ENCODE peak calls at places on chromosomes 12 and 14, in six cellular contexts. T is lower lobe of right lung; K is naive thymus-derived CD4-positive, alpha-beta T cell; Z is fibroblast of lung; C is CD4-positive, alpha-beta memory T cell; O is CD4-positive, CD25-positive, alpha-beta regulatory T cell. W is an unnamed sample. For H3K9me3, the result is how much of the 10 kb centered on the place peaks cover.

GRCh38 chr14:97217094-97217885 is 420.1 kb downstream of the VRK1 start:
- DNase-seq in T (no peak), K (no peak), Z (no peak), C (no peak), O (no peak), W (no peak)

GRCh38 chr14:22865424-22866215 is 5.9 kb upstream of the LRP10 start:
- DNase-seq in T (peak), K (no peak), Z (no peak), C (no peak), O (no peak), W (no peak)

GRCh38 chr12:23648546-23648945 is 300.9 kb downstream of the SOX5 start:
- DNase-seq in T (no peak), K (no peak), Z (no peak), C (no peak), O (no peak), W (no peak)

GRCh38 chr12:96093543-96094196 is 58.3 kb upstream of the LTA4H start:
- DNase-seq in T (no peak), K (no peak), Z (no peak), C (no peak), O (no peak), W (no peak)

GRCh38 chr12:62250671-62251608 is 9.3 kb upstream of the USP15 start:
- DNase-seq in T (no peak), K (peak), Z (peak), C (no peak), O (no peak), W (no peak)

GRCh38 chr12:130157998-130158774 is 4.1 kb upstream of the FZD10 start:
- DNase-seq in T (no peak), K (no peak), Z (no peak), C (no peak), O (no peak), W (no peak)

GRCh38 chr14:63229330-63230059 is 25.3 kb downstream of the RHOJ start:
- DNase-seq in T (no peak), K (no peak), Z (no peak), C (no peak), O (no peak), W (no peak)

GRCh38 chr12:45732250-45732649 is 2.7 kb downstream of the ARID2 start:
- DNase-seq in T (no peak), K (peak), Z (peak), C (peak), O (no peak), W (no peak)

GRCh38 chr14:63857467-63858030 is 4.7 kb downstream of the SYNE2 start:
- DNase-seq in T (no peak), K (no peak), Z (no peak), C (peak), O (peak), W (no peak)

GRCh38 chr14:55074662-55075061 is 23.2 kb downstream of the MAPK1IP1L start:
- DNase-seq in T (no peak), K (no peak), Z (peak), C (no peak), O (no peak), W (no peak)

DNA sequence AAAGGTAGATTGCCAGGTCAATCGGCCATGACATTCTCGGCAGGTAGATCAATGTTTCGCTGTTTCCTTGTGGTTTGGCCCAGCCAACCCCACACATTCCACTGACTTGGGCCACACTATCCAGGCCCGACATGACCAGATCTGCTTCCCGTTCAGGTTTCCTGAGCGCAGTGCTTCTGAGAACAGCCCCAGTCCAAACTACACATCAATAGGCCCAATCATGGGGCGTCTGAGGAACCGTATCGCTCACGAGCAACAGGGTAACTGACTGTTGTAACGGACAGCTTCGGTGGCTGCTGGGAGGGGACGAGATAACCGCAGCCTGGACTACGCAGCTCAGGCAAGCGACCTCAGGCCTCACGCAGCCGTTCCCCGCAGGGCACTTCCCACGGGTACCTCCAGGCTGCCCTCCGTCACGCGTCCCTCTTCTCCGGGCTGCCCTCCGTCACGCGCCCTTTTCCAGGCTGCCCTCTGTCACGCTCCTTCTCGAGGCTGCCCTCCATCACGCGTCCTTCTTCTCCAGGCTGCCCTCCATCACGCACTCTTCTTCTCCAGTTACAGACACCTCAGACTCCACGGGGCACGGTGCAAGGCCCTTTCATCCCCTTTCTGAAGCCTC is 14.7 kb downstream of the ZNF605 start:
- DNase-seq in T (no peak), K (no peak), Z (no peak), C (no peak), O (no peak), W (no peak)
- H3K9me3 ChIP-seq in T (half or more), K (half or more), Z (under half), C (under half), O (half or more), W (under half)

DNA sequence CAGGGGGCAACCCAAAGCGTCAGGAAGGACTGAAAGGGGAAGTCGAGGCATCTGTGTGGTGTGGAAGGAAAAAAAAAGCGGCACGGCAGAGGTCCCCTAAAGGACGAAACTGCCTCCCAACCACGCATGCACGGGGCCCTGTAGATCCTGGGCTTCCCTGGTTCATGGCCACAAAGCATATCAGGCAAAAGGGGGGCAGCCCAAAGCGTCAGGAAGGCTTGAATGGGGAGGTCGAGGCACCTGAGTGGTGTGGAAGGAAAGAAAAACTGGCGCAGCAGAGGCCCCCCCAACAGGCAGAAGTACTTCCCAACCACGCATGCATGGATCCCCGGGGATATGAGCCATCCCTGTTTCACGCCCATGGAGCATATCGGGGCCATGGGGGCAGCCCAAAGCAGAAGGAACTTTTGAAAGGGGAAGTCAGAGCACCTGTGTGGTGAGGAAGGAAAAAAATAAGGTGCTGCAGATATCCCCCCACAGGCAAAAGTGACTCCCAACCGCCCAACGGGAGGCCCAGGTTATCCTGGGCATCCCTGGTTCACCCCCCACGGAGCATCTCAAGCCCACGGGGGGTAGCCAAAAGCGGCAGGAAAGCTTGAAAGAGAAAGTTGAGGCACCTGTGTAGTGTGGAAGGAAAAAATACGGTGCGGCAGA is 581.2 kb downstream of the ALG10 start:
- DNase-seq in T (no peak), K (no peak), Z (no peak), C (no peak), O (no peak), W (no peak)
- H3K9me3 ChIP-seq in T (under half), K (half or more), Z (under half), C (under half), O (half or more), W (under half)

GRCh38 chr12:131266591-131267467 is 313.1 kb downstream of the ADGRD1 start:
- DNase-seq in T (peak), K (no peak), Z (no peak), C (no peak), O (no peak), W (no peak)
- H3K9me3 ChIP-seq in T (under half), K (under half), Z (under half), C (under half), O (under half), W (under half)

GRCh38 chr12:132951649-132952048 is 4.5 kb downstream of the ZNF605 start:
- DNase-seq in T (no peak), K (no peak), Z (no peak), C (no peak), O (no peak), W (no peak)

GRCh38 chr12:132953771-132954170 is 2.3 kb downstream of the ZNF605 start:
- DNase-seq in T (no peak), K (no peak), Z (no peak), C (no peak), O (no peak), W (no peak)

GRCh38 chr12:132950844-132951535 is 5.1 kb downstream of the ZNF605 start:
- DNase-seq in T (no peak), K (no peak), Z (no peak), C (no peak), O (no peak), W (no peak)

GRCh38 chr12:132953163-132953425 is 3.0 kb downstream of the ZNF605 start:
- DNase-seq in T (no peak), K (no peak), Z (no peak), C (no peak), O (no peak), W (no peak)

GRCh38 chr12:132952371-132953162 is 3.5 kb downstream of the ZNF605 start:
- DNase-seq in T (no peak), K (no peak), Z (no peak), C (no peak), O (no peak), W (no peak)
- H3K9me3 ChIP-seq in T (under half), K (under half), Z (under half), C (under half), O (under half), W (under half)

DNA sequence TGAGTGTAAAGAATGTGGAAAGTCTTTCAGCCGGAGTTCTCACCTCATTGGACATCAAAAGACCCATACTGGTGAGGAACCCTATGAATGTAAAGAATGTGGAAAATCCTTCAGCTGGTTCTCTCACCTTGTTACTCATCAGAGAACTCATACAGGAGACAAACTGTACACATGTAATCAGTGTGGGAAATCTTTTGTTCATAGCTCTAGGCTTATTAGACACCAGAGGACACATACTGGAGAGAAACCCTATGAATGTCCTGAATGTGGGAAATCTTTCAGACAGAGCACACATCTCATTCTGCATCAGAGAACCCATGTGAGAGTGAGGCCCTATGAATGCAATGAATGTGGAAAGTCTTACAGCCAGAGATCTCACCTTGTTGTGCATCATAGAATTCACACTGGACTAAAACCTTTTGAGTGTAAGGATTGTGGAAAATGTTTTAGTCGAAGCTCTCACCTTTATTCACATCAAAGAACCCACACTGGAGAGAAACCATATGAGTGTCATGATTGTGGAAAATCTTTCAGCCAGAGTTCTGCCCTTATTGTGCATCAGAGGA is 25.1 kb upstream of the ZNF268 start:
- DNase-seq in T (no peak), K (no peak), Z (peak), C (no peak), O (no peak), W (no peak)
- H3K9me3 ChIP-seq in T (half or more), K (half or more), Z (under half), C (half or more), O (half or more), W (under half)

GRCh38 chr12:108373111-108373510 is 34.0 kb upstream of the CMKLR1 start:
- DNase-seq in T (no peak), K (no peak), Z (no peak), C (no peak), O (no peak), W (no peak)
- H3K9me3 ChIP-seq in T (under half), K (under half), Z (under half), C (under half), O (under half), W (under half)

DNA sequence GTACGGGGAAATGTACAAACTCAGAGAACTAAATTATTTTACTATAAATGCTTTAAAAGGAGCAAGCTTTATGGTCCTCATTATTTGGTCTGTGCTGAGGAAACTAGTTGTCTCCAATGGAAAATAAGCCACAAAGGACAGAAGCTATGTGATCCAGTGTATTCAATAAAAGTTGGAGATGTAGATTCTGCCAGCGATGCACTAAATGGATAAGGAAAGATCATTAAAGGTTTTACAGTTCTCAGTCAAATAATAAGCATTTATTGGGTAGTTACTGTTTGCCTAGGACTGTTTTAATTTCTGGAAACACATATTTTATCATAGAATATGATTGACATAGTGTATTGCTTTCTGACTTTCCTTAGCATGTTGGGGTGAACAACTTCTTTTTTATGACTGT is 458.9 kb upstream of the STXBP6 start:
- DNase-seq in T (no peak), K (no peak), Z (no peak), C (no peak), O (no peak), W (no peak)
- H3K9me3 ChIP-seq in T (under half), K (under half), Z (under half), C (under half), O (under half), W (under half)

DNA sequence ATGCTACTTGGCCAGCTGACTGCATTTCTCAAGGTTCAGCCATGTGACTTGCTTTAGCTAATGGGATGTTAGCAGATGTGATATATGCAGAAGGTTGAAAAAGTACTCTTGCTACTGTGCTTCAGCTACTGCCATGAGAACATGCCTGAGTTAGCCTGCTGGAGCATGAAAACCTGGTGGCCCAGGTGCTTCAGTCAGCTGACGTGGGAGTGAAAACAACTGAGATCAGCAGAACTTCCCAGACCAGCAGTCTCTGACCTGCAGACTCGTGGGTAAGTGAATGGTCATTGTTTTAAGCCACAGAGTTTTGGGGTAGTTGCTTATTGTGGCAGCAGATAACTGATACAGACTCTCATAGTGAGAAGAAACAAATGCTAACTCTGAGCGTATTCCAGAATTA is 118.6 kb upstream of the GRIN2B start:
- DNase-seq in T (no peak), K (no peak), Z (no peak), C (no peak), O (no peak), W (no peak)
- H3K9me3 ChIP-seq in T (under half), K (under half), Z (under half), C (under half), O (under half), W (under half)

DNA sequence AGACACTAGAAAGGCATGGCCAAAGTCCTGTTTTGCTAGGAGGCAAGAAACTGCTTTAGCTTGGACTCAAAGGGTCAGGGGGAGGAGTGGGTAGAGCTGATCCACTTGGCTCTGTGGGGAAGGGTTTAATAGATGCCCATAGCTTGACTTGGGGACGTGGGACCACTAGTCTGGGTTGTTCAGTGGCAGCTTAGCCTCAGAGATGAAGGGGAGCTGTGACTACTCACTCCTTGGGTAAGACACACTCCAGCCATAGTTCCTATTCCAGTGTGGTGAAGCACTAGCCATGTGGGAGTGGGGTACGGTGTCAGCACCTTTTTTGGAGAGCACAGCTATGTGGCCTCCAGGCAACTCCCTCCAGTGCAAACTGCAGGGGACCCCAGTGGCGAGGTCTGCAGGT is 257.3 kb downstream of the TMEM121 start:
- DNase-seq in T (no peak), K (no peak), Z (no peak), C (no peak), O (no peak), W (no peak)
- H3K9me3 ChIP-seq in T (under half), K (under half), Z (under half), C (under half), O (under half), W (under half)

W was measured in T-helper 17 cell.